ENCODE peak calls at places on chromosome 7, in ten cellular contexts. H is stimulated activated CD8-positive, alpha-beta memory T cell treated with anti-CD3 and anti-CD28 coated beads, Interleukin-2, amount 100 ng/mL, for 48 hours; Y is activated CD8-positive, alpha-beta memory T cell treated with anti-CD3 and anti-CD28 coated beads for 4 hours; G is activated T-cell treated with anti-CD3 and anti-CD28 coated beads for 1 hour; N is NCI-H2029 treated with DMSO at 0.1 percent for 48 hours; M is brain pericyte; O is Panc1; L is GM12865; W is suprapubic skin; R is G401. Q is an unnamed sample.

GRCh38 chr7:44967571-44968446 is 11.0 kb downstream of the MYO1G start:
- DNase-seq in H (no peak), R (no peak), N (no peak), W (peak; percentile 82), O (no peak), L (no peak), M (no peak), G (no peak), Y (no peak), Q (no peak)

GRCh38 chr7:101688995-101689907 is 60.2 kb upstream of the MYL10 start:
- DNase-seq in O (no peak), H (no peak), N (no peak), W (no peak), Y (no peak), L (no peak), R (no peak), M (no peak), G (no peak), Q (no peak)

GRCh38 chr7:95213809-95214492 is 110.4 kb downstream of the PON1 start:
- DNase-seq in M (peak; percentile 83), Y (no peak), G (no peak), O (no peak), L (no peak), N (no peak), W (no peak), R (no peak), H (no peak), Q (no peak)

GRCh38 chr7:93715234-93715633 is 140.7 kb upstream of the CALCR start:
- DNase-seq in O (peak; percentile 12), N (no peak), L (peak; percentile 49), R (no peak), G (no peak), H (peak; percentile 12), M (no peak), Y (no peak), W (peak; percentile 78), Q (peak; percentile 78)

GRCh38 chr7:1569016-1569415 is 816 bp downstream of the PSMG3 start:
- DNase-seq in G (no peak), Y (no peak), R (no peak), L (peak; percentile 63), M (no peak), H (no peak), N (no peak), W (no peak), O (no peak), Q (peak; percentile 94)

GRCh38 chr7:47523401-47523800 is 58.5 kb downstream of the TNS3 start:
- DNase-seq in Y (no peak), H (no peak), W (no peak), L (no peak), M (no peak), O (no peak), R (no peak), N (no peak), G (no peak), Q (no peak)

GRCh38 chr7:12638851-12639467 is 48.5 kb upstream of the ARL4A start:
- DNase-seq in R (peak; percentile 55), N (peak; percentile 12), O (no peak), L (peak; percentile 44), M (no peak), H (no peak), Y (no peak), G (no peak), W (no peak), Q (peak; percentile 53)

GRCh38 chr7:7805511-7806153 is 87.2 kb upstream of the RPA3 start:
- DNase-seq in Y (no peak), O (no peak), L (no peak), N (no peak), G (no peak), M (no peak), H (no peak), W (no peak), R (no peak), Q (no peak)

GRCh38 chr7:157851501-157852067 is 514.8 kb downstream of the DNAJB6 start:
- DNase-seq in M (no peak), Y (no peak), O (no peak), N (peak; percentile 24), W (no peak), H (peak; percentile 48), R (no peak), G (peak; percentile 62), L (no peak), Q (no peak)

GRCh38 chr7:127761196-127761595 is 109.2 kb downstream of the SND1 start:
- DNase-seq in O (no peak), M (no peak), N (no peak), R (no peak), G (no peak), Y (no peak), W (no peak), L (no peak), H (no peak), Q (no peak)

GRCh38 chr7:142809671-142810070 is 38.9 kb downstream of the PRSS2 start:
- DNase-seq in O (no peak), R (no peak), M (no peak), Y (no peak), L (peak; percentile 52), N (no peak), G (no peak), W (no peak), H (no peak), Q (no peak)

GRCh38 chr7:70698219-70698832 is 433.6 kb upstream of the GALNT17 start:
- DNase-seq in O (peak; percentile 33), M (peak; percentile 31), G (no peak), L (peak; percentile 67), N (peak; percentile 65), W (no peak), H (no peak), R (peak; percentile 79), Y (no peak), Q (peak; percentile 79)

GRCh38 chr7:154720016-154720415 is 282.9 kb downstream of the PAXIP1 start:
- DNase-seq in M (no peak), L (no peak), R (peak; percentile 69), H (no peak), O (no peak), W (no peak), G (no peak), N (peak; percentile 89), Y (no peak), Q (no peak)

GRCh38 chr7:77266162-77266807 is 66.7 kb upstream of the FGL2 start:
- DNase-seq in M (no peak), G (no peak), O (no peak), H (no peak), L (peak; percentile 75), R (no peak), W (no peak), N (no peak), Y (no peak), Q (no peak)

GRCh38 chr7:116492654-116493109 is 6.9 kb upstream of the CAV2 start:
- DNase-seq in R (no peak), Y (no peak), H (no peak), W (no peak), M (no peak), L (no peak), O (no peak), N (no peak), G (no peak), Q (no peak)

GRCh38 chr7:101862280-101863220 is 45.1 kb downstream of the CUX1 start:
- DNase-seq in R (no peak), G (no peak), N (peak; percentile 19), Y (no peak), W (no peak), L (no peak), H (no peak), O (no peak), M (no peak), Q (no peak)

GRCh38 chr7:23022258-23022745 is 8.4 kb upstream of the HYCC1 start:
- DNase-seq in G (no peak), H (no peak), O (no peak), R (no peak), N (no peak), W (no peak), Y (no peak), M (peak; percentile 76), L (no peak), Q (no peak)

GRCh38 chr7:104328970-104329825 is 795 bp downstream of the LHFPL3 start:
- DNase-seq in R (no peak), G (no peak), M (no peak), N (no peak), H (no peak), O (no peak), W (no peak), Y (no peak), L (no peak), Q (no peak)

GRCh38 chr7:141695803-141696289 is 6.1 kb downstream of the DENND11 start:
- DNase-seq in O (peak; percentile 79), Y (no peak), H (no peak), R (no peak), N (peak; percentile 52), W (no peak), L (no peak), G (no peak), M (no peak), Q (no peak)

GRCh38 chr7:112515989-112516388 is 35.2 kb downstream of the LSMEM1 start:
- DNase-seq in R (no peak), Y (no peak), M (no peak), H (no peak), W (no peak), G (no peak), N (no peak), L (no peak), O (no peak), Q (no peak)

GRCh38 chr7:1380211-1380815 is 79.0 kb downstream of the MICALL2 start:
- DNase-seq in R (no peak), O (no peak), M (no peak), G (no peak), L (no peak), H (no peak), N (no peak), Y (no peak), W (no peak), Q (no peak)

GRCh38 chr7:25318077-25318476 is 89.8 kb upstream of the NPVF start:
- DNase-seq in R (no peak), M (no peak), Y (no peak), G (no peak), O (no peak), H (no peak), W (no peak), N (no peak), L (no peak), Q (no peak)

GRCh38 chr7:28165971-28166955 is 14.3 kb downstream of the JAZF1 start:
- DNase-seq in Y (no peak), G (no peak), W (no peak), N (no peak), L (no peak), R (no peak), O (no peak), M (no peak), H (no peak), Q (no peak)

GRCh38 chr7:88200793-88201192 is 19.0 kb downstream of the SRI start:
- DNase-seq in N (no peak), L (no peak), O (no peak), G (no peak), W (no peak), R (peak; percentile 69), Y (no peak), H (no peak), M (no peak), Q (no peak)

GRCh38 chr7:29401827-29402226 is 161.8 kb upstream of the PRR15 start:
- DNase-seq in N (no peak), M (no peak), H (no peak), Y (no peak), R (peak; percentile 59), G (no peak), W (no peak), O (no peak), L (no peak), Q (no peak)